ENCODE peak calls at places on chromosomes 11 and 22, in five cellular contexts. N, S, Y, B and Z are unnamed samples.
A peak's percentile ranks its signal among the peaks of the same experiment; 100 is the strongest.

GRCh38 chr11:27694992-27695391 is 5.3 kb downstream of the BDNF start:
- DNase-seq in Y (no peak), B (no peak), S (no peak), N (no peak), Z (no peak)

GRCh38 chr11:117185739-117186430 is 7.3 kb downstream of the SIDT2 start:
- DNase-seq in N (no peak), S (no peak), Y (no peak), B (peak; percentile 46), Z (no peak)

GRCh38 chr22:19622061-19622441 is 92.3 kb upstream of the SEPTIN5 start:
- DNase-seq in B (no peak), Y (no peak), N (no peak), S (no peak), Z (no peak)

GRCh38 chr11:22130462-22131053 is 62.3 kb upstream of the ANO5 start:
- DNase-seq in S (peak; percentile 14), Y (no peak), B (no peak), N (no peak), Z (no peak)

GRCh38 chr11:130162733-130163132 is 3.2 kb downstream of the ST14 start:
- DNase-seq in Y (no peak), S (no peak), B (no peak), N (no peak), Z (no peak)

GRCh38 chr11:13294771-13295579 is 17.4 kb downstream of the BMAL1 start:
- DNase-seq in S (no peak), B (no peak), N (no peak), Y (no peak), Z (no peak)

GRCh38 chr11:86396403-86396802 is 21.7 kb downstream of the CCDC81 start:
- DNase-seq in S (no peak), Y (no peak), B (no peak), N (no peak), Z (no peak)

GRCh38 chr11:125720781-125721180 is 25.3 kb upstream of the PATE1 start:
- DNase-seq in Y (no peak), B (no peak), S (no peak), N (no peak), Z (no peak)

GRCh38 chr11:130638624-130639023 is 190.2 kb downstream of the ADAMTS15 start:
- DNase-seq in N (no peak), B (no peak), S (no peak), Y (no peak), Z (no peak)

GRCh38 chr22:30572840-30573593 is 1.4 kb downstream of the GAL3ST1 start:
- DNase-seq in N (no peak), B (no peak), S (no peak), Y (no peak), Z (no peak)

GRCh38 chr22:30575859-30576258 is 1.4 kb upstream of the GAL3ST1 start:
- DNase-seq in B (no peak), S (no peak), Y (no peak), N (no peak), Z (no peak)

GRCh38 chr22:30574095-30574981 is at the start of gene GAL3ST1:
- DNase-seq in N (no peak), B (no peak), S (peak; percentile 45), Y (no peak), Z (peak; percentile 64)

GRCh38 chr22:30573594-30574094 is 821 bp downstream of the GAL3ST1 start:
- DNase-seq in N (no peak), Y (no peak), S (no peak), B (no peak), Z (no peak)

DNA sequence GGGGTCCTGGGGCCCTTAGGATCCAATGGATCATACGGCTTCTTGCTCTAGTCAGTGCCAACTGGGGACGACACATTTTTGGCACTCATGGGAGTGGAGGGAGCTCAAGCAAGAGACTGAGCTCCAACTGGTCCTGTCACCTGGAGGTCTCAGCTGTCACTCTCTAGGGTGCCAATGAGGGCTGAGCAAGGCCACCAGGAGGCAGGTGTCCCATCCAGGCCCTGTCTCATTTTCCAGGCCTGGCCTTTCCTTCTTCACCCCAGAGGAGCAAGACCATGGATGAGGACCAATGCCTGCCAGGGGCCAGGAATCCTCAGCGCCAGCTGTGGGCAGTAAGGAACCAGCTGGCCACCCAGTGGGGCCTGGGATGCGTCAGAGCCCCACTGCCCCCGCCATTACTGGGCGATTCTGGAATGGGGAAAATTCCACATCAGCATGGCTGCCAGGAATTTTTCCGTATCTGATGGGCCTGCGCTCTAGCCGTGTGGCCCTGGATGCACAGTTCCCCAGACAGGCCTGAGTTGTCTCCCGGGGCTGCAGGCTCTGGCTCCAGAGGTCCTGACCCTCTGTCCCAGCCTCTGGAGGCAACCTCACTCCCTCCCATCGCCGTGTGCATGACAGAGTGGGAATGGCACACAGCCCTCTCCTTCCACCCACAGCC is 676 bp upstream of the GAL3ST1 start:
- DNase-seq in Y (peak; percentile 62), B (peak; percentile 91), N (no peak), S (no peak), Z (peak; percentile 75)
- H3K4me3 ChIP-seq in Y (peak overlapping the region; percentile 20), B (peak overlapping the region; percentile 39), N (no peak overlapping the region), S (peak overlapping the region; percentile 72), Z (peak overlapping the region; percentile 47)

GRCh38 chr22:47284822-47285221 is 522.4 kb downstream of the TBC1D22A start:
- DNase-seq in B (no peak), S (no peak), N (no peak), Y (no peak), Z (no peak)

GRCh38 chr22:47283616-47284270 is 521.3 kb downstream of the TBC1D22A start:
- DNase-seq in Y (no peak), S (no peak), B (no peak), N (no peak), Z (no peak)

GRCh38 chr22:47285981-47286380 is 523.5 kb downstream of the TBC1D22A start:
- DNase-seq in N (no peak), Y (no peak), S (no peak), B (no peak), Z (no peak)

GRCh38 chr22:47282851-47283250 is 520.4 kb downstream of the TBC1D22A start:
- DNase-seq in S (no peak), N (no peak), Y (no peak), B (no peak), Z (no peak)

GRCh38 chr22:47284360-47284759 is 521.9 kb downstream of the TBC1D22A start:
- DNase-seq in Y (no peak), B (no peak), S (no peak), N (no peak), Z (no peak)
- H3K9me3 ChIP-seq in Y (no peaks in the 10 kb centered on the region), B (no peaks in the 10 kb centered on the region), S (peaks cover 74% of the 10 kb centered on the region), N (no peaks in the 10 kb centered on the region), Z (no peaks in the 10 kb centered on the region)

GRCh38 chr11:33379931-33380330 is 122.8 kb downstream of the HIPK3 start:
- DNase-seq in S (no peak), B (no peak), Y (no peak), N (no peak), Z (no peak)

GRCh38 chr11:33387586-33387985 is 130.4 kb downstream of the HIPK3 start:
- DNase-seq in S (no peak), N (no peak), Y (no peak), B (no peak), Z (no peak)

GRCh38 chr11:33384251-33384650 is 127.1 kb downstream of the HIPK3 start:
- DNase-seq in S (no peak), Y (no peak), N (no peak), B (no peak), Z (no peak)

GRCh38 chr11:33383075-33383919 is 126.1 kb downstream of the HIPK3 start:
- DNase-seq in S (no peak), N (no peak), Y (no peak), B (no peak), Z (no peak)

GRCh38 chr11:33383920-33384209 is 126.7 kb downstream of the HIPK3 start:
- DNase-seq in B (no peak), S (no peak), N (no peak), Y (no peak), Z (no peak)
- H3K4me3 ChIP-seq in B (no peak overlapping the region), S (no peak overlapping the region), N (no peak overlapping the region), Y (no peak overlapping the region), Z (no peak overlapping the region)

DNA sequence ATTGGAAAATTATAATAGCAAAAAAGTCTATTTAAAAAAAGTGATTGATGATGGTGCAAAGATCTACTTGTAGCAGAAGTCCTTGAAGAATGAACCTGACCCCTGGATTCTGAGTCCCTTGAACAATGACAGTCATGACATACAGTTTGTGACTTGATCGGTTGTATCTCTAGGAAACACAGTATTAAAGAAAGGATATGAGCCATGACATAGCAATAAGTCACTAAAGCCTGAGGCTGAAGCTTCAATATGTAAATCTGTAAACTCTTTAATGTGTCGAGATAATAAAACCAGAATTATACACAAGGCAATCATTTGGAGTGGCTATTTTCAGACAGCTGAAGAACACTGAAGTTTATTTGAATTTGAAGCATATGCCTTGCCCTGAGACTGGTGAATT is 911.4 kb upstream of the RAG2 start:
- DNase-seq in Y (no peak), S (no peak), N (no peak), B (no peak), Z (no peak)
- H3K9me3 ChIP-seq in Y (no peaks in the 10 kb centered on the region), S (no peaks in the 10 kb centered on the region), N (no peaks in the 10 kb centered on the region), B (no peaks in the 10 kb centered on the region), Z (no peaks in the 10 kb centered on the region)

GRCh38 chr22:50675553-50676199 is 3.1 kb downstream of the SHANK3 start:
- DNase-seq in S (no peak), N (no peak), Y (no peak), B (no peak), Z (no peak)

GRCh38 chr22:50673231-50674126 is 856 bp downstream of the SHANK3 start:
- DNase-seq in S (peak; percentile 56), B (no peak), N (no peak), Y (no peak), Z (no peak)

GRCh38 chr22:50676211-50676636 is 3.6 kb downstream of the SHANK3 start:
- DNase-seq in Y (no peak), S (no peak), B (peak; percentile 37), N (no peak), Z (no peak)

GRCh38 chr22:50674127-50674493 is 1.5 kb downstream of the SHANK3 start:
- DNase-seq in N (no peak), B (no peak), Y (no peak), S (no peak), Z (no peak)

DNA sequence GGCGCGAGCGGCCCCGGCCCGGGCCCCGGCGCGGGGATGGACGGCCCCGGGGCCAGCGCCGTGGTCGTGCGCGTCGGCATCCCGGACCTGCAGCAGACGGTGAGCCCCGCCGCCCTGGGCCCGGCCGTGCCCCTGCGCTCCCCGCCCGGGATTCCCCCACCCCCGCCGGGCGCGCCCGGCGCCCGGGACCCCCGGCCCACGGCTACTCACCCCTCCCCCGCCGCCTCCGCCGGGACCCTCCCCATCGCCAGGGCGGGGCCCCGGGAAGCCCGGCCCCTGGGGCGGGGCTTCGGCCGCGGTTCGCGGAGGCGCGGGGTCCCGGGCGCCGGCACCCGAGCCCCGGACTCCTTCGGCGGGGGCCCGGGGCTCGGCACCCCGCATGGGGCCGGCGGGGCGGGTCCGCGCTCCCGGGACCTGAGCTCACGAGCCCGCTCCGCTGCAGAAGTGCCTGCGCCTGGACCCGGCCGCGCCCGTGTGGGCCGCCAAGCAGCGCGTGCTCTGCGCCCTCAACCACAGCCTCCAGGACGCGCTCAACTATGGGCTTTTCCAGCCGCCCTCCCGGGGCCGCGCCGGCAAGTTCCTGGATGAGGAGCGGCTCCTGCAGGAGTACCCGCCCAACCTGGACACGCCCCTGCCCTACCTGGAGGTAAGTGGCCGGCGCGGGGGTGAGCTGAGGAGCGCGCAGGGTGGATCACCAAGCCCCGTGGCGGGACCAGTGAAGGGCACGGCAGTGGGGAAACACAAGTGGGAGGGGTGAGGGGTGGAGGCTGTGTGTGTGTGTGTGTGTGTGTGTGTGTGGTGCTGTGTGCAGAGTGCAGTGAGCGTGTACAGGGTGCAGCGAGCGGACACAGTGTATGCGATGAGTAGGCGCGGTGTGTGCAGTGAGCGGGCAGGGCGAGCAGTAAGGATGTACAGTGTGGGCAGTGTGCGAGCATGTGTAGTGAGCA is 2.3 kb downstream of the SHANK3 start:
- DNase-seq in B (no peak), Y (no peak), S (peak; percentile 59), N (no peak), Z (peak; percentile 50)
- H3K4me3 ChIP-seq in B (peak overlapping the region; percentile 38), Y (no peak overlapping the region), S (peak overlapping the region; percentile 90), N (no peak overlapping the region), Z (no peak overlapping the region)

GRCh38 chr22:47484960-47485571 is 722.6 kb downstream of the TBC1D22A start:
- DNase-seq in S (no peak), N (no peak), B (no peak), Y (no peak), Z (no peak)
- H3K9me3 ChIP-seq in S (peaks cover 23% of the 10 kb centered on the region), N (no peaks in the 10 kb centered on the region), B (no peaks in the 10 kb centered on the region), Y (no peaks in the 10 kb centered on the region), Z (no peaks in the 10 kb centered on the region)